ENCODE peak calls at places on chromosomes 12 and 14, in four cellular contexts. Y is mammary epithelial cell, Z is GM23248, L is MM.1S. E is an unnamed sample.

GRCh38 chr14:77139540-77140342 is 1.9 kb downstream of the ZDHHC22 start:
- DNase-seq in Y (no peak), L (no peak), Z (peak; percentile 53), E (peak; percentile 78)

GRCh38 chr14:28058012-28058296 is 708.6 kb upstream of the FOXG1 start:
- DNase-seq in L (no peak), Y (no peak), Z (no peak), E (no peak)

GRCh38 chr14:70887207-70888150 is 19.8 kb upstream of the PCNX1 start:
- DNase-seq in L (peak; percentile 17), Z (peak; percentile 79), Y (peak; percentile 54), E (no peak)

GRCh38 chr12:25701290-25701689 is 148.2 kb upstream of the LMNTD1 start:
- DNase-seq in Y (peak; percentile 75), L (no peak), Z (peak; percentile 37), E (no peak)

GRCh38 chr12:121915841-121916321 is 2.5 kb upstream of the CFAP251 start:
- DNase-seq in L (no peak), Z (no peak), Y (peak; percentile 82), E (no peak)

GRCh38 chr14:106657460-106657859 is 1131.1 kb downstream of the TMEM121 start:
- DNase-seq in Y (no peak), Z (no peak), L (peak; percentile 49), E (no peak)

GRCh38 chr12:83468988-83469908 is 782.5 kb downstream of the TMTC2 start:
- DNase-seq in Y (peak; percentile 23), Z (peak; percentile 1), L (no peak), E (no peak)

GRCh38 chr12:105897311-105897725 is 241.4 kb downstream of the NUAK1 start:
- DNase-seq in Y (no peak), Z (no peak), L (no peak), E (no peak)

GRCh38 chr12:53217930-53218307 is 10.9 kb upstream of the ITGB7 start:
- DNase-seq in Y (peak; percentile 39), Z (peak; percentile 72), L (no peak), E (peak; percentile 39)

GRCh38 chr12:2856051-2856450 is 788 bp downstream of the TEX52 start:
- DNase-seq in Y (no peak), Z (peak; percentile 14), L (no peak), E (no peak)

GRCh38 chr12:131611416-131612091 is 99.3 kb upstream of the SFSWAP start:
- DNase-seq in Y (no peak), Z (no peak), L (no peak), E (no peak)

GRCh38 chr12:92047058-92047826 is 98.4 kb downstream of the BTG1 start:
- DNase-seq in L (no peak), Z (no peak), Y (no peak), E (no peak)

GRCh38 chr14:72652179-72652578 is 241.7 kb downstream of the DPF3 start:
- DNase-seq in L (no peak), Y (no peak), Z (peak; percentile 26), E (no peak)

GRCh38 chr12:111330800-111331752 is 37.8 kb downstream of the PHETA1 start:
- DNase-seq in Y (peak; percentile 37), Z (peak; percentile 79), L (peak; percentile 42), E (no peak)

GRCh38 chr12:33438025-33438772 is 1.4 kb downstream of the SYT10 start:
- DNase-seq in Z (no peak), Y (no peak), L (no peak), E (no peak)

GRCh38 chr12:47222960-47223847 is 143.4 kb upstream of the AMIGO2 start:
- DNase-seq in Z (no peak), Y (no peak), L (no peak), E (no peak)

GRCh38 chr12:63967358-63967757 is 122.9 kb downstream of the SRGAP1 start:
- DNase-seq in L (no peak), Y (no peak), Z (peak; percentile 66), E (no peak)

GRCh38 chr12:88272456-88272855 is 130.3 kb downstream of the TMTC3 start:
- DNase-seq in Z (no peak), L (no peak), Y (no peak), E (no peak)

GRCh38 chr12:103782399-103782798 is 58.6 kb downstream of the NT5DC3 start:
- DNase-seq in Z (no peak), L (no peak), Y (no peak), E (no peak)

GRCh38 chr12:7588703-7589329 is 76.9 kb downstream of the APOBEC1 start:
- DNase-seq in Y (peak; percentile 61), L (peak; percentile 72), Z (peak; percentile 73), E (no peak)

GRCh38 chr12:44774815-44775411 is 101.2 kb downstream of the NELL2 start:
- DNase-seq in Z (peak; percentile 24), Y (peak; percentile 15), L (no peak), E (no peak)

GRCh38 chr12:30928356-30929264 is 2.1 kb downstream of the TSPAN11 start:
- DNase-seq in Y (no peak), Z (no peak), L (no peak), E (peak; percentile 64)

GRCh38 chr12:120835657-120836056 is 68.5 kb downstream of the SPPL3 start:
- DNase-seq in L (no peak), Z (no peak), Y (no peak), E (no peak)

GRCh38 chr12:98418357-98419075 is 96.9 kb upstream of the TMPO start:
- DNase-seq in Y (peak; percentile 90), Z (peak; percentile 99), L (no peak), E (peak; percentile 95)

GRCh38 chr12:93273834-93274705 is 103.7 kb upstream of the NUDT4 start:
- DNase-seq in Y (no peak), L (no peak), Z (no peak), E (no peak)

GRCh38 chr12:2754208-2754607 is 40.6 kb upstream of the FKBP4 start:
- DNase-seq in Y (no peak), Z (no peak), L (no peak), E (no peak)

GRCh38 chr12:130097798-130098255 is 64.4 kb upstream of the FZD10 start:
- DNase-seq in Y (peak; percentile 42), Z (no peak), L (no peak), E (no peak)

GRCh38 chr14:91835920-91836843 is 31.2 kb downstream of the TC2N start:
- DNase-seq in L (no peak), Y (peak; percentile 84), Z (peak; percentile 20), E (peak; percentile 95)

GRCh38 chr14:100844082-100844408 is 18.1 kb downstream of the MEG3 start:
- DNase-seq in Z (no peak), Y (no peak), L (no peak), E (peak; percentile 14)

GRCh38 chr12:47744005-47744651 is 14.6 kb downstream of the RAPGEF3 start:
- DNase-seq in Y (peak; percentile 73), L (peak; percentile 78), Z (no peak), E (peak; percentile 81)

GRCh38 chr12:113658030-113658655 is 186.5 kb upstream of the LHX5 start:
- DNase-seq in L (no peak), Z (no peak), Y (peak; percentile 6), E (no peak)

GRCh38 chr12:46367351-46368029 is 5.1 kb downstream of the SLC38A2 start:
- DNase-seq in Y (peak; percentile 48), L (no peak), Z (no peak), E (no peak)

GRCh38 chr14:89388853-89389252 is 28.2 kb downstream of the FOXN3 start:
- DNase-seq in L (no peak), Z (peak; percentile 40), Y (no peak), E (no peak)

GRCh38 chr14:96104469-96105057 is 65.4 kb downstream of the C14orf132 start:
- DNase-seq in Y (peak; percentile 98), L (peak; percentile 76), Z (peak; percentile 100), E (peak; percentile 94)

GRCh38 chr12:126883737-126884136 is 1383.2 kb upstream of the TMEM132C start:
- DNase-seq in Y (no peak), Z (no peak), L (no peak), E (no peak)

GRCh38 chr14:79732911-79733310 is 478.4 kb downstream of the DIO2 start:
- DNase-seq in L (no peak), Z (peak; percentile 16), Y (no peak), E (no peak)

GRCh38 chr12:3533703-3534386 is 42.8 kb downstream of the PRMT8 start:
- DNase-seq in Z (peak; percentile 29), L (no peak), Y (no peak), E (no peak)

GRCh38 chr12:42660968-42661937 is 71.7 kb upstream of the PRICKLE1 start:
- DNase-seq in Z (no peak), Y (no peak), L (no peak), E (no peak)

GRCh38 chr14:30291216-30291615 is 267.7 kb upstream of the G2E3 start:
- DNase-seq in L (no peak), Z (peak; percentile 89), Y (peak; percentile 21), E (no peak)

GRCh38 chr12:69019910-69020309 is 86.9 kb upstream of the CPM start:
- DNase-seq in Z (no peak), Y (no peak), L (no peak), E (no peak)

GRCh38 chr14:81613341-81614045 is 79.8 kb upstream of the SEL1L start:
- DNase-seq in Y (no peak), Z (no peak), L (no peak), E (no peak)
- H3K9ac ChIP-seq in Y (no peak overlapping the region), Z (no peak overlapping the region), L (no peak overlapping the region), E (no peak overlapping the region)

DNA sequence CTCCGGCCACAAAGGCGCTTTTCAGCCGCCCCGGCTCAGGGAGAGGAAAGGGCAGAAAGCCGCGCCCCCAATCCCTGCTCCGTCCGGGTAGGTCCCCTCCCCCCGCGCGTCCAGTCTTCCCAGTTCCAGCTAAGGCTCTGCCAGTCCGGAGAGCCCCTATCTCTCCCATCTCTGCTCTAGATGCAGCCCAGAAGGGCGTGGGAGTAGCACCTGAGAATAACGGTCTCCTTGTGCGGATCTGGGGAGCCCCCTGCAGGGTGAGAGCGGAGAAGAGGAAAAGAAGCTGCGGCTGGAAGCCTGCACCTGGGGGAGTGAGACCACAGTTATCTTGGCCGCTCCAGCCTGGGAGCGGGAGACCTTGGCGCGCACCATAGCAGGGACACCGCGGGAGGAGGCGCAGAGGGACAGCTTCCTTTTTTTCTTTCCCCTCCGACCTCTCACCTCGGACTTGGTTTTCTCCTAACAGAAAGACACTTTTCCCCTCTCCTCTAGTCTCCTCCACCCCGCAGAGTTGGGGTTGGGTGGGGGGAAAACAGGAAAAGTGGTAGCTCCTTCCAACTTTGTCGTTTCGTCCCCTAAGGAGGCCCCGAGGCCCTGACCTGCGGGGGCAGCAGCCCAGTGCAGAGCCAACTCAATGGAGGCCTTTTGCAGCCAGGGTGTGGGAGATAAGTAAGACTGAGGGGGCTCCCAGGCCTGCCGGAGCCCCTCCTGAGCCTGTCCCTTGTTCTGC is 2.4 kb downstream of the DHH start:
- DNase-seq in Z (peak; percentile 75), Y (peak; percentile 39), L (peak; percentile 40), E (no peak)
- H3K4me3 ChIP-seq in Z (peak overlapping the region; percentile 68), Y (no peak overlapping the region), L (peak overlapping the region; percentile 35), E (no peak overlapping the region)

GRCh38 chr14:81312289-81312876 is 87.7 kb downstream of the STON2 start:
- DNase-seq in L (no peak), Z (no peak), Y (no peak), E (no peak)
- H3K27ac ChIP-seq in L (no peak overlapping the region), Z (no peak overlapping the region), Y (peak overlapping the region; percentile 88), E (no peak overlapping the region)

GRCh38 chr12:56159482-56160105 is 1.4 kb downstream of the MYL6 start:
- DNase-seq in L (no peak), Z (no peak), Y (no peak), E (no peak)
- H3K9ac ChIP-seq in L (peak overlapping the region; percentile 90), Z (peak overlapping the region; percentile 97), Y (peak overlapping the region; percentile 98), E (peak overlapping the region; percentile 99)

GRCh38 chr12:50387972-50388478 is 8.4 kb downstream of the FAM186A start:
- DNase-seq in Z (no peak), L (no peak), Y (no peak), E (no peak)

GRCh38 chr12:50390284-50390683 is 6.1 kb downstream of the FAM186A start:
- DNase-seq in Y (peak; percentile 92), Z (peak; percentile 89), L (no peak), E (no peak)

GRCh38 chr12:50387487-50387886 is 8.9 kb downstream of the FAM186A start:
- DNase-seq in L (no peak), Z (peak; percentile 35), Y (no peak), E (no peak)
- H3K4me3 ChIP-seq in L (peak overlapping the region; percentile 10), Z (peak overlapping the region; percentile 26), Y (no peak overlapping the region), E (no peak overlapping the region)

GRCh38 chr12:15788266-15789214 is 648 bp downstream of the EPS8 start:
- DNase-seq in Y (peak; percentile 75), L (peak; percentile 49), Z (peak; percentile 79), E (peak; percentile 51)
- H3K27ac ChIP-seq in Y (peak overlapping the region; percentile 67), L (peak overlapping the region; percentile 50), Z (peak overlapping the region; percentile 73), E (peak overlapping the region; percentile 88)